ENCODE peak calls at places on chromosomes 16 and 17, in five cellular contexts. One of them, this sample, is unnamed.

GRCh38 chr16:1458336-1458976 is 14.1 kb upstream of the CCDC154 start:
- DNase-seq in fibroblast of lung: peak
- DNase-seq in AG04449: no peak
- DNase-seq in CD8-positive, alpha-beta T cell: no peak
- DNase-seq in body of pancreas: no peak
- DNase-seq in this sample: no peak

GRCh38 chr16:67326472-67327309 is at the start of the genes KCTD19 and LRRC36:
- DNase-seq in body of pancreas: peak
- DNase-seq in CD8-positive, alpha-beta T cell: peak
- DNase-seq in AG04449: no peak
- DNase-seq in fibroblast of lung: peak
- DNase-seq in this sample: peak

GRCh38 chr17:57834146-57834741 is 15.6 kb downstream of the MRPS23 start:
- DNase-seq in fibroblast of lung: no peak
- DNase-seq in AG04449: no peak
- DNase-seq in CD8-positive, alpha-beta T cell: no peak
- DNase-seq in body of pancreas: peak
- DNase-seq in this sample: no peak

GRCh38 chr17:32103476-32104113 is 38.7 kb upstream of the RHOT1 start:
- DNase-seq in AG04449: no peak
- DNase-seq in body of pancreas: no peak
- DNase-seq in CD8-positive, alpha-beta T cell: no peak
- DNase-seq in fibroblast of lung: no peak
- DNase-seq in this sample: no peak

GRCh38 chr17:2337811-2338657 is 733 bp downstream of the SGSM2 start:
- DNase-seq in CD8-positive, alpha-beta T cell: peak
- DNase-seq in fibroblast of lung: peak
- DNase-seq in body of pancreas: peak
- DNase-seq in AG04449: no peak
- DNase-seq in this sample: peak

GRCh38 chr16:87628246-87628923 is 26.1 kb downstream of the JPH3 start:
- DNase-seq in AG04449: no peak
- DNase-seq in CD8-positive, alpha-beta T cell: no peak
- DNase-seq in fibroblast of lung: no peak
- DNase-seq in body of pancreas: no peak
- DNase-seq in this sample: no peak

GRCh38 chr17:3794890-3795757 is 5.9 kb downstream of the ITGAE start:
- DNase-seq in fibroblast of lung: no peak
- DNase-seq in body of pancreas: no peak
- DNase-seq in AG04449: no peak
- DNase-seq in CD8-positive, alpha-beta T cell: peak
- DNase-seq in this sample: no peak

GRCh38 chr16:46632778-46633733 is 11.9 kb upstream of the SHCBP1 start:
- DNase-seq in CD8-positive, alpha-beta T cell: no peak
- DNase-seq in body of pancreas: no peak
- DNase-seq in fibroblast of lung: no peak
- DNase-seq in AG04449: no peak
- DNase-seq in this sample: no peak

GRCh38 chr16:82888616-82889015 is 261.8 kb downstream of the CDH13 start:
- DNase-seq in AG04449: peak
- DNase-seq in CD8-positive, alpha-beta T cell: no peak
- DNase-seq in fibroblast of lung: peak
- DNase-seq in body of pancreas: no peak
- DNase-seq in this sample: no peak

DNA sequence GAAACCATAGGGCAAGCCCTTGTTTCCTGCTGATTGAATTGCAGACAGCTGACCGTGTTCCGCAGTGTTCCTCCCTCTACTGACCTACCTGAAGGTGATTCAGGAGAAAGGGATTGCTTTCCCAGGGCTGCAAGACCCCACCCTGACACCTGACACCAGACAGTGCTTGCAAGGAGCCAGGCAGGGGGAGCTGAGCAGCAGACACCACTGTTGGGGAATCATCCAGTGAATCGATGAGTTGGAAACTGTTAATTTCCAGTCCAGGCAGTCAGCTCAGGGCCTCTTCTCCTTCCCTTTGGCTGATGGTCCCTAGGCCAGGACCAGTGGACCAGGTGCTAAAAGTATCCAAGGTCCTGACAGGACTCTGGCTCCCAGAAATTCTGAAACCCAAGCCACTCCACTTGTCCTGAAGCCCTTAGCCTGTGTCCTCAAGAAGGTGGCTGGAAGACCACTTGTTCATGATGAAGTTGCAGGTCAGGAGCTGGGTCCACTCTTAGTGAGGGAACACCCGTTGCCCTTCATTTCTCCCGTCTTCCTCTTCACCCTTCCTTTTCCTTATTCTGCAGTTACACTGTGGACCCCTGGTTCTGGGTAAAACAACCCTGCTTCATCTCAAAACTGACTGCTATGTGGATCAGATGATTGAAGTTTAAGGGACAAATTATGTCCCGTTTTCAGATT is 9.5 kb upstream of the UNK start:
- DNase-seq in body of pancreas: peak
- DNase-seq in AG04449: no peak
- DNase-seq in fibroblast of lung: peak
- DNase-seq in CD8-positive, alpha-beta T cell: no peak
- DNase-seq in this sample: no peak
- TF ChIP-seq CTCF in body of pancreas: no peak
- TF ChIP-seq CTCF in AG04449: no peak
- TF ChIP-seq CTCF in fibroblast of lung: no peak
- TF ChIP-seq CTCF in CD8-positive, alpha-beta T cell: no peak
- TF ChIP-seq CTCF in this sample: no peak

DNA sequence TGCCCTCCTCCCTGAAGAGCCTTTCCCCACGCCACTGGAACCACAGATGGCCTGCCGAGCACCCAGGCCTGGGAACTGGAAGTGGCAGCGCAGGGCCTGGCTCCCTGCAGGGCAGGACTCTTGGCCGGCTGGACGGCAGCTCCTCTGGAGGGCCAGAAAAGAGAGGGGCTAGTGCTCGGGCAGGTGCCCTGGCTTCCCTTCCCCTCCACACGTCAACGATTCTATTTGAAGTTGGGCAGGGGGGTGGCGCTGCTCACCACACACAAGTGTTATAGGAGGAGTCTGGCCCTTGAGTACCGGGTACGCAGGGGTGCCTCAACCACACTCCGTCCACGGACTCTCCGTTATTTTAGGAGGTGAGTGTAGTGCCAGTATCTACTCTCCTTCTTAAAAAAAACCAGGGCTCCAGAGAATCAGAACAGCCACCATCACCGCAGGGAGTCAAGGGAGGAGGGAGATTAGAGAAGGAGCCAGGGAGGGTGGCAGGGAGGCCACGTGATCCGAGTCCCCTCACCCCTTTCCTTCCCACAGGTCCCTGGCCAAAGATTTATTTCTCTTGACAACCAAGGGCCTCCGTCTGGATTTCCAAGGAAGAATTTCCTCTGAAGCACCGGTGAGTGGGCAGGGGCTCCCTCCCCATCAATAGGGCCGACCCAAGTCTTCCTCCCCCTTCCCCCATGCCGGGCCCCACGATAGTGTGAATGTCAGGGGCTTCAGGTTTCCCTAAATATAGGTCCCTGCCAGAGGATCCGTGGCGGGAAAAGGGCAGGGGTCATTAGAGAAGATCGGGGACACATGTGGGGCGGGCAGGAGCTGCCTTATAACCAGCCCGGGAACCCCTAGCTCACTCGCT is 1.4 kb upstream of the ALDOA start:
- DNase-seq in CD8-positive, alpha-beta T cell: peak
- DNase-seq in body of pancreas: peak
- DNase-seq in AG04449: no peak
- DNase-seq in fibroblast of lung: peak
- DNase-seq in this sample: peak
- TF ChIP-seq CTCF in CD8-positive, alpha-beta T cell: peak
- TF ChIP-seq CTCF in body of pancreas: peak
- TF ChIP-seq CTCF in AG04449: peak
- TF ChIP-seq CTCF in fibroblast of lung: peak
- TF ChIP-seq CTCF in this sample: no peak

DNA sequence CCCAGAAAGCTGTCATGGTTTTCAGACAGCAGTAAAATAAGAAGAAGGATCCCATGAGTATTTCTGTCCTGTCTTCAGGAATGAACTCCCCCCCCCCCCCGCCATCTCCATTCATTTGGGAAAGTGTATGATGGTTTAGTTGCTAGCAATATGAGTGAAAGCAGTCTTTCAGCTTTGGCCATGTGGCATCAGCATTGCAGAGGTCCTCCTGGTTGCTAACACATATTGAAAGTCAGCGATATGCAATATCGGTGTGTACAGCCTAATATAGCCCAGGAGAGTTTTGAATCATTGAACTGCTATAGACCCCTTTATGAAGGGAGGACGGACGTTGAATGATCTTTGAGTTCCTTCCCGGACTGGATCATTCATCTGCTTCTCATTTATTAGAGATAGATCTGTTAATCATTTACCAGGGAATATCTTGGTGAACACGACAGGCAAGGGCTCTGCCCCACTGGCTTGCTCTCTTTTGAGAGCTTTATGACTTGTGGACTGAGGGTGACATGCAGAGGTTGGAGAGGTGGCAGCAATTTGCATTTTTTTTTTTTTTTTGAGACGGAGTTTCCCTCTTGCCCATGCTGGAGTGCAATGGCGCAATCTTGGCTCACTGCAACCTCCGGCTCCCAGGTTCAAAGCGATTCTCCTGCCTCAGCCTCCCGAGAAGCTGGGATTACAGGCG is 25.2 kb downstream of the DEF8 start:
- DNase-seq in AG04449: no peak
- DNase-seq in body of pancreas: no peak
- DNase-seq in CD8-positive, alpha-beta T cell: no peak
- DNase-seq in fibroblast of lung: no peak
- DNase-seq in this sample: no peak
- TF ChIP-seq CTCF in AG04449: no peak
- TF ChIP-seq CTCF in body of pancreas: no peak
- TF ChIP-seq CTCF in CD8-positive, alpha-beta T cell: no peak
- TF ChIP-seq CTCF in fibroblast of lung: no peak
- TF ChIP-seq CTCF in this sample: no peak

GRCh38 chr16:31452631-31453106 is 6.6 kb upstream of the ARMC5 start:
- DNase-seq in body of pancreas: no peak
- DNase-seq in fibroblast of lung: peak
- DNase-seq in AG04449: peak
- DNase-seq in CD8-positive, alpha-beta T cell: no peak
- DNase-seq in this sample: no peak

GRCh38 chr16:31456988-31457360 is 2.3 kb upstream of the ARMC5 start:
- DNase-seq in body of pancreas: no peak
- DNase-seq in CD8-positive, alpha-beta T cell: no peak
- DNase-seq in fibroblast of lung: no peak
- DNase-seq in AG04449: no peak
- DNase-seq in this sample: no peak

GRCh38 chr16:31458073-31458834 is 1.0 kb upstream of the ARMC5 start:
- DNase-seq in AG04449: no peak
- DNase-seq in body of pancreas: peak
- DNase-seq in CD8-positive, alpha-beta T cell: peak
- DNase-seq in fibroblast of lung: no peak
- DNase-seq in this sample: peak

GRCh38 chr16:31453255-31454204 is 5.8 kb upstream of the ARMC5 start:
- DNase-seq in CD8-positive, alpha-beta T cell: no peak
- DNase-seq in fibroblast of lung: peak
- DNase-seq in AG04449: no peak
- DNase-seq in body of pancreas: peak
- DNase-seq in this sample: no peak

GRCh38 chr16:31455601-31456314 is 3.5 kb upstream of the ARMC5 start:
- DNase-seq in body of pancreas: no peak
- DNase-seq in AG04449: no peak
- DNase-seq in fibroblast of lung: no peak
- DNase-seq in CD8-positive, alpha-beta T cell: no peak
- DNase-seq in this sample: peak
- TF ChIP-seq CTCF in body of pancreas: no peak
- TF ChIP-seq CTCF in AG04449: peak
- TF ChIP-seq CTCF in fibroblast of lung: peak
- TF ChIP-seq CTCF in CD8-positive, alpha-beta T cell: peak
- TF ChIP-seq CTCF in this sample: no peak